ENCODE peak calls at places on chromosomes 11 and 22, in five cellular contexts. B is activated CD4-positive, alpha-beta T cell treated with anti-CD3 and anti-CD28 coated beads, Interleukin-2, amount 10 ng/mL, durations not matched to agents 7 days and 5 days; Z is GM12864; K is Kasumi-1; O is Right ventricle myocardium superior. S is an unnamed sample.

GRCh38 chr22:30212363-30212995 is 34.1 kb downstream of the LIF start:
- DNase-seq in B (no peak), O (peak), K (no peak), Z (no peak), S (peak)

GRCh38 chr11:39681428-39681827 is 1778.0 kb downstream of the LRRC4C start:
- DNase-seq in K (no peak), Z (no peak), O (no peak), B (no peak), S (no peak)

GRCh38 chr11:67612751-67613150 is 6.0 kb downstream of the NDUFV1 start:
- DNase-seq in K (no peak), Z (no peak), B (no peak), O (no peak), S (no peak)

GRCh38 chr22:45290410-45290936 is 5.7 kb downstream of the UPK3A start:
- DNase-seq in O (peak), Z (no peak), B (no peak), K (no peak), S (peak)

GRCh38 chr22:20205964-20206708 is 55.3 kb upstream of the CCDC188 start:
- DNase-seq in Z (peak), O (peak), K (peak), B (peak), S (no peak)

GRCh38 chr11:115808351-115808940 is 304.2 kb upstream of the CADM1 start:
- DNase-seq in Z (no peak), B (no peak), K (no peak), O (no peak), S (no peak)

GRCh38 chr11:34380696-34381095 is 22.9 kb upstream of the ABTB2 start:
- DNase-seq in B (no peak), Z (no peak), O (no peak), K (no peak), S (no peak)

GRCh38 chr11:33734441-33735165 is 1.6 kb downstream of the CD59 start:
- DNase-seq in O (peak), B (no peak), Z (no peak), K (no peak), S (no peak)

GRCh38 chr11:32131321-32131720 is 40.4 kb downstream of the RCN1 start:
- DNase-seq in Z (no peak), K (no peak), B (no peak), O (no peak), S (no peak)

GRCh38 chr11:122686106-122686505 is 30.6 kb downstream of the UBASH3B start:
- DNase-seq in K (no peak), O (no peak), Z (no peak), B (no peak), S (no peak)

GRCh38 chr11:60912223-60912850 is 1.6 kb upstream of the TMEM109 start:
- DNase-seq in O (no peak), K (no peak), Z (no peak), B (no peak), S (peak)

GRCh38 chr22:24225951-24226350 is 18.9 kb downstream of the GGT5 start:
- DNase-seq in Z (no peak), B (no peak), O (no peak), K (no peak), S (no peak)

GRCh38 chr22:38314140-38314991 is 2.9 kb downstream of the CSNK1E start:
- DNase-seq in O (no peak), K (no peak), B (no peak), Z (no peak), S (no peak)

GRCh38 chr22:32200752-32201151 is 4.1 kb downstream of the RFPL2 start:
- DNase-seq in K (no peak), O (no peak), B (peak), Z (no peak), S (no peak)

GRCh38 chr11:117834068-117834810 is 9.7 kb upstream of the FXYD2 start:
- DNase-seq in Z (no peak), O (no peak), K (no peak), B (no peak), S (no peak)

GRCh38 chr11:92885600-92885999 is 83.9 kb upstream of the MTNR1B start:
- DNase-seq in O (no peak), B (no peak), Z (no peak), K (no peak), S (no peak)

GRCh38 chr22:47692811-47693210 is 930.4 kb downstream of the TBC1D22A start:
- DNase-seq in Z (no peak), B (no peak), O (no peak), K (no peak), S (no peak)

GRCh38 chr22:36822581-36822980 is 5.7 kb upstream of the PVALB start:
- DNase-seq in K (no peak), Z (no peak), B (no peak), O (no peak), S (no peak)

GRCh38 chr11:130070109-130070828 is 575 bp downstream of the APLP2 start:
- DNase-seq in B (peak), Z (no peak), O (peak), K (no peak), S (peak)

GRCh38 chr11:119228535-119229302 is 22.6 kb downstream of the CBL start:
- DNase-seq in K (no peak), Z (no peak), B (no peak), O (no peak), S (no peak)

GRCh38 chr22:22835242-22835641 is 52.4 kb upstream of the IGLL5 start:
- DNase-seq in Z (no peak), K (no peak), O (no peak), B (no peak), S (no peak)